ENCODE peak calls at places on chromosomes 3 and 15, in seven cellular contexts. M is stomach, G is IMR-90, X is posterior vena cava, S is LoVo, A is psoas muscle, R is A549. J is an unnamed sample.

GRCh38 chr3:118587847-118588246 is 446.8 kb downstream of the IGSF11 start:
- DNase-seq in S (no peak), R (no peak), G (no peak), A (no peak), M (no peak), X (no peak), J (no peak)

GRCh38 chr3:71266875-71267274 is 316.7 kb downstream of the FOXP1 start:
- DNase-seq in M (no peak), R (no peak), X (no peak), G (no peak), S (no peak), A (no peak), J (no peak)

GRCh38 chr15:67105991-67106763 is 40.8 kb downstream of the SMAD3 start:
- DNase-seq in S (no peak), R (no peak), X (peak; percentile 64), M (no peak), A (no peak), G (no peak), J (no peak)

GRCh38 chr15:85625856-85626255 is 168.9 kb downstream of the KLHL25 start:
- DNase-seq in X (no peak), A (no peak), S (no peak), R (no peak), G (peak; percentile 96), M (no peak), J (no peak)

GRCh38 chr3:189909139-189909538 is 211.6 kb downstream of the P3H2 start:
- DNase-seq in G (no peak), A (no peak), X (no peak), S (no peak), R (no peak), M (no peak), J (no peak)

GRCh38 chr3:192816274-192816853 is 89.0 kb upstream of the FGF12 start:
- DNase-seq in G (peak; percentile 73), X (no peak), M (no peak), A (no peak), S (peak; percentile 60), R (peak; percentile 48), J (no peak)

GRCh38 chr15:38072507-38073277 is 138.3 kb downstream of the TMCO5A start:
- DNase-seq in R (peak; percentile 81), S (peak; percentile 85), X (peak; percentile 89), M (peak; percentile 57), A (peak; percentile 76), G (peak; percentile 71), J (peak; percentile 86)

GRCh38 chr15:70236306-70237103 is 138.8 kb upstream of the TLE3 start:
- DNase-seq in G (peak; percentile 81), S (no peak), A (no peak), R (no peak), M (no peak), X (no peak), J (no peak)

GRCh38 chr3:64056616-64057165 is 33.4 kb upstream of the PSMD6 start:
- DNase-seq in A (no peak), S (peak; percentile 4), M (no peak), G (peak; percentile 79), R (no peak), X (no peak), J (no peak)

GRCh38 chr15:40241305-40242215 is 2.7 kb downstream of the PAK6 start:
- DNase-seq in M (peak; percentile 15), A (no peak), X (no peak), G (no peak), S (no peak), R (no peak), J (peak; percentile 45)

GRCh38 chr3:110738531-110738930 is 333.1 kb upstream of the NECTIN3 start:
- DNase-seq in X (no peak), R (no peak), S (no peak), A (no peak), G (peak; percentile 18), M (no peak), J (no peak)

GRCh38 chr3:66536791-66537190 is 36.0 kb upstream of the LRIG1 start:
- DNase-seq in S (no peak), X (no peak), A (no peak), R (no peak), M (no peak), G (no peak), J (no peak)

GRCh38 chr3:153246805-153247204 is 84.8 kb downstream of the RAP2B start:
- DNase-seq in S (no peak), G (peak; percentile 89), R (no peak), X (no peak), M (no peak), A (no peak), J (no peak)

GRCh38 chr3:1227111-1227510 is 134.3 kb downstream of the CNTN6 start:
- DNase-seq in X (no peak), M (no peak), A (no peak), R (no peak), S (no peak), G (no peak), J (no peak)

GRCh38 chr15:74809951-74810350 is 2.7 kb upstream of the LMAN1L start:
- DNase-seq in G (peak; percentile 40), X (no peak), M (no peak), R (no peak), S (no peak), A (no peak), J (no peak)

GRCh38 chr3:54891540-54891897 is 36.3 kb downstream of the LRTM1 start:
- DNase-seq in S (peak; percentile 87), M (peak; percentile 64), A (peak; percentile 78), G (peak; percentile 97), R (peak; percentile 79), X (peak; percentile 91), J (peak; percentile 39)

GRCh38 chr3:45225465-45226205 is 452 bp downstream of the TMEM158 start:
- DNase-seq in X (no peak), A (peak; percentile 29), M (no peak), R (peak; percentile 6), G (no peak), S (peak; percentile 18), J (peak; percentile 87)

GRCh38 chr15:48806151-48806550 is 4.7 kb downstream of the CEP152 start:
- DNase-seq in G (peak; percentile 15), M (no peak), X (no peak), S (no peak), R (no peak), A (no peak), J (no peak)